ENCODE peak calls at places on chromosome 15, in nine cellular contexts. Z, G, H, I, R, D, X, P and C are unnamed samples.

GRCh38 chr15:64013179-64014043 is 32.9 kb downstream of the DAPK2 start:
- DNase-seq in Z (no peak), G (no peak), H (no peak), I (no peak), R (no peak), D (no peak), X (no peak), P (no peak), C (no peak)

GRCh38 chr15:57932348-57932747 is 133.2 kb downstream of the ALDH1A2 start:
- DNase-seq in Z (no peak), G (no peak), H (no peak), I (no peak), R (no peak), D (no peak), X (no peak), P (no peak), C (no peak)

GRCh38 chr15:45377630-45378148 is 655 bp downstream of the GATM start:
- DNase-seq in Z (peak; percentile 10), G (no peak), H (no peak), I (no peak), R (no peak), D (no peak), X (no peak), P (peak; percentile 65), C (no peak)

GRCh38 chr15:41971089-41971892 is 1.1 kb downstream of the EHD4 start:
- DNase-seq in Z (peak; percentile 66), G (peak; percentile 83), H (peak; percentile 61), I (peak; percentile 34), R (peak; percentile 38), D (peak; percentile 90), X (peak; percentile 83), P (peak; percentile 77), C (peak; percentile 69)

GRCh38 chr15:30882861-30883433 is 20.8 kb upstream of the FAN1 start:
- DNase-seq in Z (peak; percentile 30), G (no peak), H (no peak), I (no peak), R (no peak), D (no peak), X (no peak), P (no peak), C (no peak)

GRCh38 chr15:71085809-71086208 is 29.5 kb upstream of the THSD4 start:
- DNase-seq in Z (no peak), G (no peak), H (no peak), I (no peak), R (no peak), D (no peak), X (no peak), P (no peak), C (no peak)

GRCh38 chr15:48186271-48186670 is 5.2 kb upstream of the CTXN2 start:
- DNase-seq in Z (no peak), G (no peak), H (no peak), I (no peak), R (no peak), D (no peak), X (no peak), P (no peak), C (no peak)

GRCh38 chr15:85412956-85413854 is 32.8 kb downstream of the AKAP13 start:
- DNase-seq in Z (peak; percentile 73), G (peak; percentile 90), H (peak; percentile 77), I (peak; percentile 18), R (peak; percentile 98), D (peak; percentile 88), X (peak; percentile 96), P (peak; percentile 67), C (peak; percentile 57)

GRCh38 chr15:75620043-75620775 is 5.3 kb downstream of the SNUPN start:
- DNase-seq in Z (no peak), G (no peak), H (peak; percentile 94), I (no peak), R (no peak), D (no peak), X (no peak), P (no peak), C (no peak)

GRCh38 chr15:75622505-75622904 is 3.0 kb downstream of the SNUPN start:
- DNase-seq in Z (no peak), G (no peak), H (no peak), I (no peak), R (no peak), D (peak; percentile 23), X (no peak), P (no peak), C (no peak)

GRCh38 chr15:75616766-75617165 is 8.8 kb downstream of the SNUPN start:
- DNase-seq in Z (no peak), G (no peak), H (no peak), I (no peak), R (no peak), D (no peak), X (no peak), P (no peak), C (no peak)

GRCh38 chr15:75625542-75626347 is at the start of gene SNUPN:
- DNase-seq in Z (peak; percentile 91), G (peak; percentile 99), H (peak; percentile 96), I (peak; percentile 81), R (peak; percentile 99), D (peak; percentile 98), X (peak; percentile 82), P (peak; percentile 97), C (peak; percentile 85)

DNA sequence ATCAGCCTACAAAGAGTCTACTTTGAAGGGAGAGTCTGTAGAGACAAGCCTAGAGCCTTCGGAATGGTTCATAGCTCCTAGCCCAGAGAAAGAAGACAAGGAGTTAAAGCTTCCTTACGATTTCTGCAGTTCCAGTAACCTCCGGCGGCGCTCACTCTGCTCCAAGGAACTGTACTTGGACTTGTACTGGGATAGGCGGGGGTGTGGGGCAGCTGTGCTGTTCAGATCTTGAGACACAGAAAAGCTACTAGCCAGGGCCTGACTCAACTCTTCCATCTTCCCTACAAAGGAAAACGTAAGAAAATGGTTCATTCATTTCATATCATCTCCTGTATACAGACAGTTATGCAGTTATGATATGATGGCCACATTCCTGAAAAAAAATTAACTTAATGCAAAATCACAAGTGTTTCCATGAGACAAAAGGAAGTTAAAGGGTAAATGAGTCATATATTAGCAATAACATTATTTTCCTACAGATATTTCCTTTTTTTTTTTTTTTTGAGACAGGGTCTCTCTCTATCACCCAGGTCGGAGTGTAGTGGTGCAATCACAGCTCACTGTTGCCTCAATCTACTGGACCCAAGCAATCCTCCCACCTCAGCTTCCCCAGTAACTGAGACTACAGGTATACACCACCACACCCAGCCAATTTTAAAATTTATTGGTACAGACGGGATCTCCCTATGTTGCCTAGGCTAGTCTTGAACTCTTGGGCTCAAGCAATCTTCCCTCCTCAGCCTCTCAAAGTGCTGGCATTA is 4.6 kb downstream of the SNUPN start:
- DNase-seq in Z (no peak), G (no peak), H (peak; percentile 97), I (peak; percentile 86), R (no peak), D (peak; percentile 64), X (no peak), P (peak; percentile 76), C (no peak)
- TF ChIP-seq CTCF in Z (no peak), G (no peak), H (peak; percentile 35), I (peak; percentile 48), R (no peak), D (no peak), X (no peak), P (peak; percentile 31), C (no peak)

DNA sequence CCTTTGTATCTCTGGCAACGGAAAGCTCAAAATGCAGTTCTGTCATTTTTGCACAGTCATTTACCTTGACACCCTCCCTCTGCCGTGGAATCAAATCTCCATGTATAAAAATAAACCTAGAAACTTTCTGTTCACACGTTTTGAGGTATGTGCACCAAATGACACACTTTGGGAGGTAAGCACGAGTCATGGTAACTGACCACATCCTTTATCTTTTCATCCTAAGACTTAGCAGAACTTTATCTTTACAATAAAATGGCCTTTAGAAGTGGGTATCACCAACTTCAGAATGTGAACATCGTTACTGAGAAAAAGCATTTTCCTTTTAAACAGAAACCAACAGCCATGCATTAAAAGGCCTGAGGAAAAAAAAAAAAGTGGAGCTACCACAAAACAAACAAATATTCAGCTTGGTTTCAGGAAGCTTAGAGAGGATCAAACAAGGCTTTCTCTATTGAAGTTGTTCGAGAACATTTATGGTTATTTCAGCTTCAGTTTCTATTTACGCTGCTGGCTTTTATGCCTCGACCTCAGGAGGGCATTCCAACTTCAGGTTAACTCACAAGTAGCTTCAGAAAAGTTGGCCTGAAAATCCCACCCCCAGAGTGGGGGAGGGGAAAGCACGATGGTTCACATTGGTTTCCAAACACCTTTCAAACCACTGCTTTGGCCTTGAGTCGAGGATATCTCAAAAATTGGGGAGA is 171.1 kb upstream of the ICE2 start:
- DNase-seq in Z (peak; percentile 19), G (peak; percentile 14), H (no peak), I (no peak), R (no peak), D (no peak), X (peak; percentile 42), P (no peak), C (no peak)
- TF ChIP-seq CTCF in Z (no peak), G (no peak), H (no peak), I (no peak), R (no peak), D (no peak), X (no peak), P (no peak), C (no peak)

GRCh38 chr15:89320200-89320599 is 14.4 kb downstream of the POLG start:
- DNase-seq in Z (no peak), G (no peak), H (no peak), I (no peak), R (no peak), D (no peak), X (no peak), P (no peak), C (no peak)

GRCh38 chr15:89322822-89323221 is 11.8 kb downstream of the POLG start:
- DNase-seq in Z (no peak), G (no peak), H (no peak), I (no peak), R (no peak), D (no peak), X (no peak), P (no peak), C (no peak)

GRCh38 chr15:89323825-89324224 is 10.8 kb downstream of the POLG start:
- DNase-seq in Z (no peak), G (no peak), H (no peak), I (no peak), R (no peak), D (no peak), X (no peak), P (no peak), C (no peak)

GRCh38 chr15:89325039-89325803 is 9.4 kb downstream of the POLG start:
- DNase-seq in Z (no peak), G (no peak), H (no peak), I (no peak), R (no peak), D (no peak), X (no peak), P (no peak), C (no peak)

DNA sequence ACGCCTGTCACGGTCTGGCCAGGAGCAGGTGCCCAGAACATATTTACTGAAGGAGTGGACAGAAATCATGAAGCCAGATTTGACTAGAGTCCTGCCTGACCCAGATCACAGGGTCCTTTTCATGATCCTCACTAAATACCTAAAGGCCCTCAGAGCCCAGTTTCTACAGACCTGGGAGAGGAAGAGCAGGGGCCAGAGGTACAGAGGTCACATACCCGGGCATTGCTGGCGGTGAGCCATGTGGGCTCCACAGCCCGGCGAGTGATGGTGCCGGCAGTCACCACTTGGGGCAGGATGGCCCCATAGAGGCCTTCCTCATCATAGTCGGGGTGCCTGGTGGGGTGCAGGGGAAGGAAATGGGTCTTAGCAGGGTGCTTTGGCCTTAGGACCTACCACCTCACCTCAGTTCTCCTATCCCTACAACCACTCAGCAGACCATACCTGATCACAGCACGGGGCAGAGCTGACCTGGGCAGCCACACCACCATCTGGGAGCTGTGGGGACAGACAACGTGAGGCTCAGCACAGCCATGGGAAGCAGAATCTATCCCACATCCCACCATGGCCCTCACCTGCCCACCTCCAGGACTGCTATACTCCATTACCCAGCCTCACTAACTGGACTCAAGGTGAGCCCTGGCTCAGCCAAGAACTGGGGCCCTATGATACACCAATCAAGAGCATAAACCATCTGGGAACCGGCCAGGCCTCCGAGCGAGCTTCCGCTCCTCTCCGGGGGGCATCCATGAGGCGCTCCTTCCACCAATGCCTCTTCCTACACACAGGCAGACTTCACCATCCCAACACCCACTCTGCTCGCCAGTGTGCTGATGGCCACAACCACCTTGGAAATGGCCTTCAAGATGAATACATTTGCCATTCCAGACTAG is 12.9 kb downstream of the POLG start:
- DNase-seq in Z (no peak), G (no peak), H (no peak), I (no peak), R (no peak), D (no peak), X (no peak), P (no peak), C (no peak)
- TF ChIP-seq CTCF in Z (no peak), G (no peak), H (no peak), I (no peak), R (no peak), D (no peak), X (no peak), P (no peak), C (no peak)

DNA sequence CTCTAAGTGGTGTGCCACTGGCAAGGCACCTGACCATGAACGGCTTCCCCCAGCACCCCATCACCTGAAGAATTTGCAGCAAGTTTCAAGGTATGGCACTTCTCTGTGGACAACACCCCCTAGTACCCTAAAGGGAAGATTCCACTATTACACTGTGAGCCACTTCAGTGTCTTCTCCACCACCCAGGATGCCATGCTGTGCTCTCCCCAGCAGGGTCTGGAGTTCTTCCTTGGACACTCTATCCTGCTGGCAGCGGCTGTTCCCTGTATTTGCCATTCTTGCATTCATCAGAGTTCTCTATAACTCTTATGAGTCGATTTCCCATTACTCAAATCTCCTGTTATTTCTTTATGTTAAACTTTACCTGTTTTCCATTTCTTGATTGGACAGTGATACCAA is 33.9 kb upstream of the RNU6-1 start:
- DNase-seq in Z (no peak), G (no peak), H (no peak), I (no peak), R (no peak), D (no peak), X (no peak), P (no peak), C (no peak)
- TF ChIP-seq CTCF in Z (no peak), G (no peak), H (no peak), I (no peak), R (no peak), D (no peak), X (no peak), P (no peak), C (no peak)